ENCODE peak calls at places on chromosomes 13 and 19, in ten cellular contexts. N is SW 1271; W is CD4-positive, CD25-positive, alpha-beta regulatory T cell; Y is tibial nerve; F is cardiac muscle cell; H is effector memory CD4-positive, alpha-beta T cell; K is NCI-H1417; C is activated T-cell treated with anti-CD3 and anti-CD28 coated beads for 1 hour; R is HT1080; O is activated CD8-positive, alpha-beta memory T cell treated with anti-CD3 and anti-CD28 coated beads, Interleukin-2, amount 10 ng/mL, durations not matched to agents 7 days and 5 days. D is an unnamed sample.

GRCh38 chr13:34430294-34430693 is 511.8 kb upstream of the NBEA start:
- DNase-seq in N (no peak), W (no peak), Y (no peak), F (no peak), H (no peak), K (no peak), C (no peak), R (peak), O (no peak), D (no peak)

GRCh38 chr19:57271280-57271679 is 9.0 kb upstream of the ZNF460 start:
- DNase-seq in N (no peak), W (no peak), Y (no peak), F (no peak), H (no peak), K (no peak), C (no peak), R (no peak), O (no peak), D (no peak)

GRCh38 chr19:3243851-3244700 is 19.6 kb downstream of the CELF5 start:
- DNase-seq in N (no peak), W (peak), Y (no peak), F (peak), H (no peak), K (no peak), C (peak), R (peak), O (peak), D (no peak)

GRCh38 chr19:3099347-3100145 is 5.4 kb downstream of the GNA11 start:
- DNase-seq in N (no peak), W (no peak), Y (no peak), F (no peak), H (no peak), K (peak), C (no peak), R (no peak), O (no peak), D (no peak)

GRCh38 chr19:45342911-45343310 is 2.4 kb downstream of the KLC3 start:
- DNase-seq in N (no peak), W (no peak), Y (no peak), F (no peak), H (no peak), K (no peak), C (no peak), R (no peak), O (no peak), D (no peak)

GRCh38 chr19:53849237-53849676 is 18.4 kb upstream of the MYADM start:
- DNase-seq in N (no peak), W (no peak), Y (peak), F (no peak), H (no peak), K (no peak), C (no peak), R (peak), O (no peak), D (no peak)

GRCh38 chr13:25281193-25281936 is 5.9 kb downstream of the MTMR6 start:
- DNase-seq in N (no peak), W (no peak), Y (no peak), F (no peak), H (no peak), K (no peak), C (no peak), R (no peak), O (peak), D (no peak)

GRCh38 chr19:42032428-42032827 is 37.6 kb downstream of the GRIK5 start:
- DNase-seq in N (no peak), W (no peak), Y (no peak), F (no peak), H (no peak), K (peak), C (no peak), R (no peak), O (no peak), D (no peak)

GRCh38 chr13:26230703-26231102 is 8.6 kb upstream of the RNF6 start:
- DNase-seq in N (no peak), W (no peak), Y (no peak), F (peak), H (no peak), K (no peak), C (no peak), R (no peak), O (no peak), D (no peak)

GRCh38 chr19:35557539-35558399 is 5.7 kb downstream of the ATP4A start:
- DNase-seq in N (no peak), W (peak), Y (no peak), F (peak), H (peak), K (peak), C (peak), R (no peak), O (peak), D (no peak)

GRCh38 chr13:112445411-112446271 is 69.5 kb downstream of the SPACA7 start:
- DNase-seq in N (no peak), W (no peak), Y (no peak), F (no peak), H (no peak), K (no peak), C (no peak), R (no peak), O (peak), D (no peak)

GRCh38 chr19:10104665-10105221 is 1.4 kb upstream of the PPAN start:
- DNase-seq in N (no peak), W (peak), Y (no peak), F (no peak), H (peak), K (no peak), C (peak), R (no peak), O (peak), D (no peak)

GRCh38 chr19:16737909-16738308 is 18.3 kb downstream of the NWD1 start:
- DNase-seq in N (peak), W (no peak), Y (no peak), F (no peak), H (no peak), K (no peak), C (no peak), R (no peak), O (no peak), D (no peak)

GRCh38 chr13:44219808-44220544 is 153.6 kb upstream of the SERP2 start:
- DNase-seq in N (no peak), W (no peak), Y (no peak), F (no peak), H (no peak), K (no peak), C (no peak), R (peak), O (no peak), D (no peak)

GRCh38 chr13:114319441-114319871 is 5.2 kb downstream of the CHAMP1 start:
- DNase-seq in N (no peak), W (no peak), Y (no peak), F (no peak), H (no peak), K (no peak), C (no peak), R (peak), O (no peak), D (no peak)

GRCh38 chr19:19661675-19662251 is 1.7 kb downstream of the ATP13A1 start:
- DNase-seq in N (no peak), W (peak), Y (no peak), F (no peak), H (no peak), K (no peak), C (no peak), R (no peak), O (peak), D (no peak)

GRCh38 chr13:94878721-94879120 is 166.4 kb upstream of the SOX21 start:
- DNase-seq in N (no peak), W (no peak), Y (no peak), F (no peak), H (no peak), K (no peak), C (no peak), R (no peak), O (no peak), D (no peak)

GRCh38 chr19:28608292-28608691 is 604.7 kb downstream of the UQCRFS1 start:
- DNase-seq in N (no peak), W (no peak), Y (no peak), F (no peak), H (no peak), K (no peak), C (no peak), R (no peak), O (no peak), D (no peak)

GRCh38 chr19:35507561-35507960 is 5.9 kb downstream of the DMKN start:
- DNase-seq in N (no peak), W (no peak), Y (no peak), F (no peak), H (no peak), K (no peak), C (no peak), R (no peak), O (no peak), D (no peak)

GRCh38 chr19:1524972-1525325 is 1.1 kb downstream of the PLK5 start:
- DNase-seq in N (no peak), W (no peak), Y (no peak), F (no peak), H (no peak), K (no peak), C (no peak), R (no peak), O (no peak), D (no peak)

GRCh38 chr13:53343345-53343744 is 314.7 kb downstream of the OLFM4 start:
- DNase-seq in N (no peak), W (no peak), Y (no peak), F (no peak), H (no peak), K (no peak), C (no peak), R (no peak), O (no peak), D (no peak)

GRCh38 chr13:113211774-113212173 is 2.4 kb downstream of the CUL4A start:
- DNase-seq in N (no peak), W (no peak), Y (no peak), F (no peak), H (no peak), K (no peak), C (no peak), R (peak), O (peak), D (no peak)

GRCh38 chr19:17673937-17674799 is 14.0 kb downstream of the UNC13A start:
- DNase-seq in N (no peak), W (no peak), Y (no peak), F (no peak), H (no peak), K (no peak), C (no peak), R (no peak), O (no peak), D (no peak)

GRCh38 chr13:44302233-44302632 is 71.4 kb upstream of the SERP2 start:
- DNase-seq in N (no peak), W (no peak), Y (no peak), F (no peak), H (no peak), K (no peak), C (no peak), R (no peak), O (no peak), D (no peak)

GRCh38 chr13:105139380-105140285 is 1395.8 kb downstream of the EFNB2 start:
- DNase-seq in N (peak), W (peak), Y (peak), F (peak), H (peak), K (no peak), C (peak), R (peak), O (peak), D (peak)

GRCh38 chr13:74770361-74770760 is 636.2 kb upstream of the KLF12 start:
- DNase-seq in N (peak), W (no peak), Y (no peak), F (no peak), H (no peak), K (no peak), C (no peak), R (peak), O (no peak), D (no peak)

GRCh38 chr13:67049744-67050143 is 180.4 kb downstream of the PCDH9 start:
- DNase-seq in N (no peak), W (no peak), Y (no peak), F (no peak), H (no peak), K (no peak), C (no peak), R (no peak), O (no peak), D (no peak)

GRCh38 chr19:41541990-41542584 is 33.9 kb upstream of the CEACAM21 start:
- DNase-seq in N (no peak), W (peak), Y (peak), F (peak), H (peak), K (peak), C (peak), R (no peak), O (peak), D (no peak)

GRCh38 chr19:46303702-46304397 is 7.0 kb downstream of the HIF3A start:
- DNase-seq in N (no peak), W (no peak), Y (peak), F (peak), H (peak), K (no peak), C (no peak), R (no peak), O (no peak), D (no peak)

GRCh38 chr19:43105496-43105895 is 23.0 kb upstream of the PSG2 start:
- DNase-seq in N (no peak), W (no peak), Y (no peak), F (no peak), H (no peak), K (no peak), C (no peak), R (no peak), O (no peak), D (no peak)

GRCh38 chr19:55483681-55484361 is 1.2 kb upstream of the NAT14 start:
- DNase-seq in N (no peak), W (no peak), Y (no peak), F (no peak), H (no peak), K (no peak), C (no peak), R (no peak), O (no peak), D (no peak)

GRCh38 chr19:956747-957451 is 27.2 kb upstream of the WDR18 start:
- DNase-seq in N (no peak), W (no peak), Y (no peak), F (peak), H (no peak), K (peak), C (no peak), R (no peak), O (no peak), D (no peak)

GRCh38 chr13:99657848-99658265 is 156.6 kb downstream of the TM9SF2 start:
- DNase-seq in N (no peak), W (peak), Y (no peak), F (peak), H (no peak), K (peak), C (peak), R (no peak), O (peak), D (no peak)

GRCh38 chr13:100362371-100362770 is 226.2 kb downstream of the GGACT start:
- DNase-seq in N (no peak), W (no peak), Y (no peak), F (no peak), H (no peak), K (no peak), C (no peak), R (no peak), O (no peak), D (no peak)

D was measured in ascending aorta.